ENCODE peak calls at places on chromosomes 4 and X, in eight cellular contexts. One of them, this sample, is unnamed. For H3K4me1, the result is how much of the 10 kb centered on the place peaks cover.

GRCh38 chr4:3036131-3036952 is 38.0 kb downstream of the HTT-AS start:
- DNase-seq in prostate gland: no peak
- DNase-seq in A673: no peak
- DNase-seq in tibial artery: no peak
- DNase-seq in lower lobe of right lung: no peak
- DNase-seq in endothelial cell of umbilical vein: no peak
- DNase-seq in mesenchymal stem cell: no peak
- DNase-seq in CD4-positive, CD25-positive, alpha-beta regulatory T cell: no peak
- DNase-seq in this sample: no peak

GRCh38 chr4:129806986-129807385 is 711.0 kb downstream of the C4orf33 start:
- DNase-seq in endothelial cell of umbilical vein: no peak
- DNase-seq in mesenchymal stem cell: no peak
- DNase-seq in lower lobe of right lung: no peak
- DNase-seq in tibial artery: no peak
- DNase-seq in prostate gland: no peak
- DNase-seq in A673: no peak
- DNase-seq in CD4-positive, CD25-positive, alpha-beta regulatory T cell: no peak
- DNase-seq in this sample: no peak

GRCh38 chrX:130268500-130269170 is at the start of gene ZNF280C:
- DNase-seq in tibial artery: peak
- DNase-seq in lower lobe of right lung: peak
- DNase-seq in CD4-positive, CD25-positive, alpha-beta regulatory T cell: peak
- DNase-seq in prostate gland: peak
- DNase-seq in endothelial cell of umbilical vein: peak
- DNase-seq in mesenchymal stem cell: peak
- DNase-seq in A673: peak
- DNase-seq in this sample: peak

GRCh38 chr4:56757821-56758400 is 63.6 kb downstream of the SPINK2 start:
- DNase-seq in mesenchymal stem cell: peak
- DNase-seq in tibial artery: peak
- DNase-seq in prostate gland: peak
- DNase-seq in A673: no peak
- DNase-seq in lower lobe of right lung: peak
- DNase-seq in CD4-positive, CD25-positive, alpha-beta regulatory T cell: peak
- DNase-seq in endothelial cell of umbilical vein: peak
- DNase-seq in this sample: peak

GRCh38 chr4:151806511-151806927 is 45.7 kb upstream of the GATB start:
- DNase-seq in A673: no peak
- DNase-seq in endothelial cell of umbilical vein: no peak
- DNase-seq in CD4-positive, CD25-positive, alpha-beta regulatory T cell: no peak
- DNase-seq in lower lobe of right lung: no peak
- DNase-seq in tibial artery: no peak
- DNase-seq in mesenchymal stem cell: peak
- DNase-seq in prostate gland: no peak
- DNase-seq in this sample: no peak

GRCh38 chr4:8289151-8289750 is 19.7 kb downstream of the HTRA3 start:
- DNase-seq in endothelial cell of umbilical vein: no peak
- DNase-seq in mesenchymal stem cell: no peak
- DNase-seq in lower lobe of right lung: peak
- DNase-seq in tibial artery: peak
- DNase-seq in A673: no peak
- DNase-seq in CD4-positive, CD25-positive, alpha-beta regulatory T cell: no peak
- DNase-seq in prostate gland: no peak
- DNase-seq in this sample: peak

GRCh38 chr4:184653650-184654049 is 4.1 kb downstream of the PRIMPOL start:
- DNase-seq in prostate gland: no peak
- DNase-seq in CD4-positive, CD25-positive, alpha-beta regulatory T cell: no peak
- DNase-seq in lower lobe of right lung: no peak
- DNase-seq in endothelial cell of umbilical vein: no peak
- DNase-seq in tibial artery: no peak
- DNase-seq in A673: peak
- DNase-seq in mesenchymal stem cell: no peak
- DNase-seq in this sample: no peak

GRCh38 chr4:26441110-26441509 is 49.2 kb downstream of the CCKAR start:
- DNase-seq in endothelial cell of umbilical vein: no peak
- DNase-seq in tibial artery: no peak
- DNase-seq in mesenchymal stem cell: no peak
- DNase-seq in CD4-positive, CD25-positive, alpha-beta regulatory T cell: no peak
- DNase-seq in lower lobe of right lung: no peak
- DNase-seq in A673: no peak
- DNase-seq in prostate gland: no peak
- DNase-seq in this sample: no peak

GRCh38 chrX:29728639-29729038 is 486.7 kb upstream of the MAGEB2 start:
- DNase-seq in lower lobe of right lung: no peak
- DNase-seq in CD4-positive, CD25-positive, alpha-beta regulatory T cell: no peak
- DNase-seq in tibial artery: no peak
- DNase-seq in endothelial cell of umbilical vein: no peak
- DNase-seq in mesenchymal stem cell: peak
- DNase-seq in prostate gland: no peak
- DNase-seq in A673: no peak
- DNase-seq in this sample: no peak

GRCh38 chr4:85210353-85210752 is 243.9 kb upstream of the WDFY3 start:
- DNase-seq in endothelial cell of umbilical vein: no peak
- DNase-seq in lower lobe of right lung: no peak
- DNase-seq in A673: no peak
- DNase-seq in mesenchymal stem cell: no peak
- DNase-seq in CD4-positive, CD25-positive, alpha-beta regulatory T cell: no peak
- DNase-seq in prostate gland: no peak
- DNase-seq in tibial artery: no peak
- DNase-seq in this sample: no peak

GRCh38 chrX:1483843-1484637 is 31.3 kb upstream of the ASMTL start:
- DNase-seq in CD4-positive, CD25-positive, alpha-beta regulatory T cell: no peak
- DNase-seq in lower lobe of right lung: no peak
- DNase-seq in mesenchymal stem cell: no peak
- DNase-seq in tibial artery: no peak
- DNase-seq in endothelial cell of umbilical vein: no peak
- DNase-seq in A673: no peak
- DNase-seq in prostate gland: no peak
- DNase-seq in this sample: no peak

GRCh38 chr4:38523524-38524448 is 140.2 kb upstream of the KLF3 start:
- DNase-seq in CD4-positive, CD25-positive, alpha-beta regulatory T cell: peak
- DNase-seq in mesenchymal stem cell: no peak
- DNase-seq in prostate gland: no peak
- DNase-seq in tibial artery: no peak
- DNase-seq in endothelial cell of umbilical vein: no peak
- DNase-seq in A673: no peak
- DNase-seq in lower lobe of right lung: no peak
- DNase-seq in this sample: no peak

GRCh38 chrX:40009462-40009851 is 88.3 kb downstream of the BCOR start:
- DNase-seq in A673: no peak
- DNase-seq in mesenchymal stem cell: peak
- DNase-seq in CD4-positive, CD25-positive, alpha-beta regulatory T cell: no peak
- DNase-seq in lower lobe of right lung: no peak
- DNase-seq in endothelial cell of umbilical vein: no peak
- DNase-seq in prostate gland: no peak
- DNase-seq in tibial artery: no peak
- DNase-seq in this sample: no peak

GRCh38 chrX:12753366-12753765 is 37.8 kb upstream of the PRPS2 start:
- DNase-seq in lower lobe of right lung: no peak
- DNase-seq in A673: no peak
- DNase-seq in tibial artery: no peak
- DNase-seq in prostate gland: no peak
- DNase-seq in mesenchymal stem cell: no peak
- DNase-seq in CD4-positive, CD25-positive, alpha-beta regulatory T cell: no peak
- DNase-seq in endothelial cell of umbilical vein: no peak
- DNase-seq in this sample: no peak

GRCh38 chrX:45868425-45868824 is 667.7 kb upstream of the DIPK2B start:
- DNase-seq in lower lobe of right lung: no peak
- DNase-seq in endothelial cell of umbilical vein: no peak
- DNase-seq in A673: no peak
- DNase-seq in tibial artery: no peak
- DNase-seq in CD4-positive, CD25-positive, alpha-beta regulatory T cell: no peak
- DNase-seq in mesenchymal stem cell: no peak
- DNase-seq in prostate gland: no peak
- DNase-seq in this sample: no peak

GRCh38 chr4:3822230-3822947 is 56.2 kb downstream of the ADRA2C start:
- DNase-seq in tibial artery: no peak
- DNase-seq in prostate gland: no peak
- DNase-seq in endothelial cell of umbilical vein: no peak
- DNase-seq in A673: no peak
- DNase-seq in lower lobe of right lung: peak
- DNase-seq in mesenchymal stem cell: no peak
- DNase-seq in CD4-positive, CD25-positive, alpha-beta regulatory T cell: no peak
- DNase-seq in this sample: no peak

GRCh38 chr4:90246841-90247240 is 119.6 kb downstream of the CCSER1 start:
- DNase-seq in prostate gland: no peak
- DNase-seq in tibial artery: no peak
- DNase-seq in mesenchymal stem cell: no peak
- DNase-seq in A673: no peak
- DNase-seq in lower lobe of right lung: no peak
- DNase-seq in endothelial cell of umbilical vein: no peak
- DNase-seq in CD4-positive, CD25-positive, alpha-beta regulatory T cell: no peak
- DNase-seq in this sample: no peak

GRCh38 chrX:15416133-15416993 is 32.1 kb upstream of the VEGFD start:
- DNase-seq in endothelial cell of umbilical vein: no peak
- DNase-seq in mesenchymal stem cell: no peak
- DNase-seq in prostate gland: no peak
- DNase-seq in lower lobe of right lung: no peak
- DNase-seq in CD4-positive, CD25-positive, alpha-beta regulatory T cell: no peak
- DNase-seq in tibial artery: no peak
- DNase-seq in A673: no peak
- DNase-seq in this sample: no peak

GRCh38 chrX:19787305-19787704 is 100.1 kb downstream of the SH3KBP1 start:
- DNase-seq in CD4-positive, CD25-positive, alpha-beta regulatory T cell: no peak
- DNase-seq in tibial artery: no peak
- DNase-seq in A673: no peak
- DNase-seq in mesenchymal stem cell: no peak
- DNase-seq in endothelial cell of umbilical vein: no peak
- DNase-seq in lower lobe of right lung: no peak
- DNase-seq in prostate gland: no peak
- DNase-seq in this sample: no peak

GRCh38 chrX:19649227-19650009 is 134.1 kb upstream of the MAP3K15 start:
- DNase-seq in tibial artery: no peak
- DNase-seq in prostate gland: no peak
- DNase-seq in A673: no peak
- DNase-seq in CD4-positive, CD25-positive, alpha-beta regulatory T cell: no peak
- DNase-seq in endothelial cell of umbilical vein: no peak
- DNase-seq in mesenchymal stem cell: no peak
- DNase-seq in lower lobe of right lung: no peak
- DNase-seq in this sample: no peak

GRCh38 chrX:30892591-30892990 is 3.5 kb upstream of the TAB3 start:
- DNase-seq in CD4-positive, CD25-positive, alpha-beta regulatory T cell: no peak
- DNase-seq in tibial artery: no peak
- DNase-seq in endothelial cell of umbilical vein: no peak
- DNase-seq in A673: no peak
- DNase-seq in lower lobe of right lung: no peak
- DNase-seq in mesenchymal stem cell: no peak
- DNase-seq in prostate gland: peak
- DNase-seq in this sample: no peak

GRCh38 chrX:136710324-136710951 is 62.5 kb downstream of the CD40LG start:
- DNase-seq in prostate gland: no peak
- DNase-seq in mesenchymal stem cell: peak
- DNase-seq in endothelial cell of umbilical vein: peak
- DNase-seq in CD4-positive, CD25-positive, alpha-beta regulatory T cell: no peak
- DNase-seq in lower lobe of right lung: no peak
- DNase-seq in A673: no peak
- DNase-seq in tibial artery: no peak
- DNase-seq in this sample: no peak

GRCh38 chr4:170068438-170069128 is 21.2 kb downstream of the AADAT start:
- DNase-seq in A673: no peak
- DNase-seq in lower lobe of right lung: no peak
- DNase-seq in prostate gland: no peak
- DNase-seq in endothelial cell of umbilical vein: no peak
- DNase-seq in CD4-positive, CD25-positive, alpha-beta regulatory T cell: no peak
- DNase-seq in mesenchymal stem cell: no peak
- DNase-seq in tibial artery: no peak
- DNase-seq in this sample: no peak

GRCh38 chr4:17997129-17997528 is 24.4 kb downstream of the LCORL start:
- DNase-seq in CD4-positive, CD25-positive, alpha-beta regulatory T cell: no peak
- DNase-seq in tibial artery: no peak
- DNase-seq in lower lobe of right lung: no peak
- DNase-seq in A673: peak
- DNase-seq in mesenchymal stem cell: no peak
- DNase-seq in prostate gland: no peak
- DNase-seq in endothelial cell of umbilical vein: no peak
- DNase-seq in this sample: no peak

GRCh38 chr4:127486248-127486647 is 146.5 kb upstream of the INTU start:
- DNase-seq in CD4-positive, CD25-positive, alpha-beta regulatory T cell: no peak
- DNase-seq in endothelial cell of umbilical vein: no peak
- DNase-seq in A673: no peak
- DNase-seq in tibial artery: no peak
- DNase-seq in prostate gland: no peak
- DNase-seq in lower lobe of right lung: no peak
- DNase-seq in mesenchymal stem cell: no peak
- DNase-seq in this sample: no peak

GRCh38 chrX:13597928-13598327 is 28.5 kb downstream of the EGFL6 start:
- DNase-seq in A673: no peak
- DNase-seq in tibial artery: no peak
- DNase-seq in CD4-positive, CD25-positive, alpha-beta regulatory T cell: no peak
- DNase-seq in endothelial cell of umbilical vein: no peak
- DNase-seq in mesenchymal stem cell: peak
- DNase-seq in prostate gland: no peak
- DNase-seq in lower lobe of right lung: no peak
- DNase-seq in this sample: no peak

GRCh38 chr4:4216261-4216660 is 10.5 kb downstream of the OTOP1 start:
- DNase-seq in mesenchymal stem cell: no peak
- DNase-seq in A673: no peak
- DNase-seq in CD4-positive, CD25-positive, alpha-beta regulatory T cell: no peak
- DNase-seq in prostate gland: no peak
- DNase-seq in tibial artery: no peak
- DNase-seq in lower lobe of right lung: no peak
- DNase-seq in endothelial cell of umbilical vein: no peak
- DNase-seq in this sample: no peak

GRCh38 chr4:153084249-153084648 is 120.0 kb upstream of the TRIM2 start:
- DNase-seq in CD4-positive, CD25-positive, alpha-beta regulatory T cell: no peak
- DNase-seq in prostate gland: no peak
- DNase-seq in tibial artery: no peak
- DNase-seq in A673: no peak
- DNase-seq in endothelial cell of umbilical vein: no peak
- DNase-seq in mesenchymal stem cell: no peak
- DNase-seq in lower lobe of right lung: no peak
- DNase-seq in this sample: no peak
- H3K27ac ChIP-seq in CD4-positive, CD25-positive, alpha-beta regulatory T cell: no peak
- H3K27ac ChIP-seq in prostate gland: no peak
- H3K27ac ChIP-seq in tibial artery: no peak
- H3K27ac ChIP-seq in A673: no peak
- H3K27ac ChIP-seq in endothelial cell of umbilical vein: no peak
- H3K27ac ChIP-seq in mesenchymal stem cell: no peak
- H3K27ac ChIP-seq in lower lobe of right lung: no peak
- H3K27ac ChIP-seq in this sample: no peak

GRCh38 chr4:75876218-75876617 is 26.0 kb downstream of the PPEF2 start:
- DNase-seq in tibial artery: no peak
- DNase-seq in prostate gland: no peak
- DNase-seq in A673: no peak
- DNase-seq in lower lobe of right lung: no peak
- DNase-seq in CD4-positive, CD25-positive, alpha-beta regulatory T cell: no peak
- DNase-seq in endothelial cell of umbilical vein: no peak
- DNase-seq in mesenchymal stem cell: no peak
- DNase-seq in this sample: no peak
- H3K4me1 ChIP-seq in tibial artery: under half
- H3K4me1 ChIP-seq in prostate gland: under half
- H3K4me1 ChIP-seq in A673: under half
- H3K4me1 ChIP-seq in lower lobe of right lung: under half
- H3K4me1 ChIP-seq in CD4-positive, CD25-positive, alpha-beta regulatory T cell: under half
- H3K4me1 ChIP-seq in endothelial cell of umbilical vein: under half
- H3K4me1 ChIP-seq in mesenchymal stem cell: under half
- H3K4me1 ChIP-seq in this sample: under half

GRCh38 chrX:9628779-9629493 is 136.7 kb downstream of the GPR143 start:
- DNase-seq in endothelial cell of umbilical vein: no peak
- DNase-seq in mesenchymal stem cell: no peak
- DNase-seq in lower lobe of right lung: no peak
- DNase-seq in CD4-positive, CD25-positive, alpha-beta regulatory T cell: no peak
- DNase-seq in tibial artery: no peak
- DNase-seq in A673: no peak
- DNase-seq in prostate gland: peak
- DNase-seq in this sample: no peak
- H3K27ac ChIP-seq in endothelial cell of umbilical vein: no peak
- H3K27ac ChIP-seq in mesenchymal stem cell: no peak
- H3K27ac ChIP-seq in lower lobe of right lung: no peak
- H3K27ac ChIP-seq in CD4-positive, CD25-positive, alpha-beta regulatory T cell: no peak
- H3K27ac ChIP-seq in tibial artery: no peak
- H3K27ac ChIP-seq in A673: no peak
- H3K27ac ChIP-seq in prostate gland: no peak
- H3K27ac ChIP-seq in this sample: no peak

GRCh38 chr4:142355417-142355930 is 490.6 kb downstream of the INPP4B start:
- DNase-seq in tibial artery: no peak
- DNase-seq in mesenchymal stem cell: no peak
- DNase-seq in prostate gland: no peak
- DNase-seq in CD4-positive, CD25-positive, alpha-beta regulatory T cell: no peak
- DNase-seq in lower lobe of right lung: no peak
- DNase-seq in A673: no peak
- DNase-seq in endothelial cell of umbilical vein: peak
- DNase-seq in this sample: no peak
- H3K4me1 ChIP-seq in tibial artery: under half
- H3K4me1 ChIP-seq in mesenchymal stem cell: under half
- H3K4me1 ChIP-seq in prostate gland: under half
- H3K4me1 ChIP-seq in CD4-positive, CD25-positive, alpha-beta regulatory T cell: half or more
- H3K4me1 ChIP-seq in lower lobe of right lung: under half
- H3K4me1 ChIP-seq in A673: under half
- H3K4me1 ChIP-seq in endothelial cell of umbilical vein: under half
- H3K4me1 ChIP-seq in this sample: under half